ENCODE peak calls at places on chromosomes 12 and 14, in five cellular contexts. H, F, M, L and U are unnamed samples.

GRCh38 chr14:75023108-75023507 is 20.4 kb downstream of the EIF2B2 start:
- DNase-seq in H (peak; percentile 69), F (no peak), M (no peak), L (no peak), U (no peak)

GRCh38 chr14:30165255-30165654 is 237.6 kb upstream of the PRKD1 start:
- DNase-seq in H (no peak), F (no peak), M (no peak), L (no peak), U (peak; percentile 10)

GRCh38 chr12:122022393-122023338 is 982 bp downstream of the BCL7A start:
- DNase-seq in H (peak; percentile 32), F (no peak), M (peak; percentile 79), L (no peak), U (no peak)

GRCh38 chr12:2624543-2625266 is 170.1 kb upstream of the FKBP4 start:
- DNase-seq in H (peak; percentile 60), F (no peak), M (peak; percentile 84), L (no peak), U (no peak)

GRCh38 chr12:96807741-96808140 is 99.3 kb upstream of the NEDD1 start:
- DNase-seq in H (no peak), F (no peak), M (no peak), L (no peak), U (no peak)

GRCh38 chr12:42960087-42960527 is 370.6 kb upstream of the PRICKLE1 start:
- DNase-seq in H (no peak), F (no peak), M (no peak), L (peak; percentile 70), U (no peak)

GRCh38 chr12:40511341-40511740 is 180.9 kb upstream of the CNTN1 start:
- DNase-seq in H (no peak), F (no peak), M (no peak), L (no peak), U (no peak)

GRCh38 chr12:48106574-48107251 is 834 bp upstream of the SENP1 start:
- DNase-seq in H (no peak), F (no peak), M (no peak), L (no peak), U (peak; percentile 21)

GRCh38 chr14:95216013-95216412 is 58.7 kb upstream of the DICER1 start:
- DNase-seq in H (no peak), F (peak; percentile 50), M (no peak), L (no peak), U (no peak)

GRCh38 chr14:58699656-58700055 is 61.9 kb downstream of the DACT1 start:
- DNase-seq in H (no peak), F (no peak), M (no peak), L (no peak), U (no peak)

GRCh38 chr12:124720019-124720686 is 143.5 kb downstream of the SCARB1 start:
- DNase-seq in H (peak; percentile 85), F (no peak), M (no peak), L (peak; percentile 72), U (no peak)

GRCh38 chr12:49636979-49637378 is 13.6 kb downstream of the PRPF40B start:
- DNase-seq in H (peak; percentile 78), F (no peak), M (peak; percentile 72), L (peak; percentile 76), U (peak; percentile 75)

GRCh38 chr12:29316772-29317171 is 64.2 kb downstream of the ERGIC2 start:
- DNase-seq in H (peak; percentile 19), F (no peak), M (peak; percentile 29), L (no peak), U (no peak)

GRCh38 chr12:120959111-120959878 is 19.0 kb upstream of the HNF1A start:
- DNase-seq in H (no peak), F (no peak), M (no peak), L (no peak), U (no peak)

GRCh38 chr12:97572220-97572619 is 109.6 kb downstream of the RMST start:
- DNase-seq in H (no peak), F (no peak), M (no peak), L (no peak), U (no peak)

GRCh38 chr12:38544357-38545066 is 227.9 kb downstream of the ALG10B start:
- DNase-seq in H (no peak), F (no peak), M (peak; percentile 68), L (no peak), U (peak; percentile 53)

GRCh38 chr12:1122803-1123202 is 131.8 kb downstream of the ERC1 start:
- DNase-seq in H (peak; percentile 21), F (no peak), M (peak; percentile 14), L (no peak), U (no peak)

GRCh38 chr12:132904718-132905328 is 17.4 kb upstream of the CHFR start:
- DNase-seq in H (peak; percentile 26), F (no peak), M (peak; percentile 90), L (peak; percentile 38), U (no peak)

GRCh38 chr12:117155278-117156060 is 34.8 kb downstream of the FBXO21 start:
- DNase-seq in H (peak; percentile 28), F (no peak), M (peak; percentile 92), L (peak; percentile 12), U (peak; percentile 52)

GRCh38 chr14:84025258-84026012 is 1504.5 kb upstream of the FLRT2 start:
- DNase-seq in H (no peak), F (no peak), M (no peak), L (no peak), U (no peak)

GRCh38 chr12:67069451-67070306 is 199.5 kb upstream of the CAND1 start:
- DNase-seq in H (peak; percentile 17), F (no peak), M (peak; percentile 87), L (no peak), U (peak; percentile 68)

GRCh38 chr12:81043979-81044740 is 33.7 kb upstream of the ACSS3 start:
- DNase-seq in H (no peak), F (no peak), M (no peak), L (no peak), U (no peak)

GRCh38 chr12:103742349-103742784 is 98.7 kb downstream of the NT5DC3 start:
- DNase-seq in H (no peak), F (no peak), M (no peak), L (peak; percentile 35), U (no peak)

GRCh38 chr12:2395352-2395977 is 342.7 kb downstream of the CACNA1C start:
- DNase-seq in H (peak; percentile 48), F (no peak), M (peak; percentile 80), L (peak; percentile 38), U (peak; percentile 26)

GRCh38 chr12:95169368-95169767 is 47.9 kb downstream of the FGD6 start:
- DNase-seq in H (peak; percentile 85), F (no peak), M (peak; percentile 4), L (peak; percentile 96), U (no peak)

GRCh38 chr14:66254066-66254465 is 232.1 kb upstream of the CCDC196 start:
- DNase-seq in H (no peak), F (no peak), M (peak; percentile 9), L (no peak), U (no peak)

GRCh38 chr12:124832856-124833255 is 30.8 kb downstream of the SCARB1 start:
- DNase-seq in H (no peak), F (no peak), M (no peak), L (no peak), U (no peak)

GRCh38 chr14:51539571-51540037 is 112.1 kb upstream of the FRMD6 start:
- DNase-seq in H (peak; percentile 83), F (no peak), M (no peak), L (peak; percentile 82), U (no peak)

GRCh38 chr12:13170892-13171490 is 25.5 kb upstream of the EMP1 start:
- DNase-seq in H (no peak), F (no peak), M (no peak), L (no peak), U (no peak)

DNA sequence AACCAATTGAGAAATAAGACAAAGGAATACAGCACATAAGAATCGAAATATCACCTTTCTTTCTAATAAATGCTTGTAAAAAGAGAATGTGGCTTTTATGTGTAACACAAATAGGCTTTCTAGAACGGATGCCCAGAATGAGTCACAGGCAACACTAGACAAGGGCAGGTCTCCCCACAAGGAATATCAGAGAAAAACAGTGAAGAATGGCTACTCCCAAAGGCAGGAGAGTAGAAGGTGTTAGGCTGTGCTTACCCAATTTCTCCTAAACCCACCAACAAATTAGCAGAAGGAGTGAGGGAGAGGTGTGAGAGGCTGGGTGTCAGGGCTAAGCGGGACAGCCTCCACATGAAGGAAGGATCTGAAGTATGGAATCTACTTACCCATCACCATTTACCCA is 55.2 kb downstream of the GALNT4 start:
- DNase-seq in H (peak; percentile 33), F (no peak), M (no peak), L (peak; percentile 76), U (peak; percentile 50)
- H3K4me3 ChIP-seq in H (no peak overlapping the region), F (peak overlapping the region; percentile 48), M (no peak overlapping the region), L (no peak overlapping the region), U (peak overlapping the region; percentile 32)

DNA sequence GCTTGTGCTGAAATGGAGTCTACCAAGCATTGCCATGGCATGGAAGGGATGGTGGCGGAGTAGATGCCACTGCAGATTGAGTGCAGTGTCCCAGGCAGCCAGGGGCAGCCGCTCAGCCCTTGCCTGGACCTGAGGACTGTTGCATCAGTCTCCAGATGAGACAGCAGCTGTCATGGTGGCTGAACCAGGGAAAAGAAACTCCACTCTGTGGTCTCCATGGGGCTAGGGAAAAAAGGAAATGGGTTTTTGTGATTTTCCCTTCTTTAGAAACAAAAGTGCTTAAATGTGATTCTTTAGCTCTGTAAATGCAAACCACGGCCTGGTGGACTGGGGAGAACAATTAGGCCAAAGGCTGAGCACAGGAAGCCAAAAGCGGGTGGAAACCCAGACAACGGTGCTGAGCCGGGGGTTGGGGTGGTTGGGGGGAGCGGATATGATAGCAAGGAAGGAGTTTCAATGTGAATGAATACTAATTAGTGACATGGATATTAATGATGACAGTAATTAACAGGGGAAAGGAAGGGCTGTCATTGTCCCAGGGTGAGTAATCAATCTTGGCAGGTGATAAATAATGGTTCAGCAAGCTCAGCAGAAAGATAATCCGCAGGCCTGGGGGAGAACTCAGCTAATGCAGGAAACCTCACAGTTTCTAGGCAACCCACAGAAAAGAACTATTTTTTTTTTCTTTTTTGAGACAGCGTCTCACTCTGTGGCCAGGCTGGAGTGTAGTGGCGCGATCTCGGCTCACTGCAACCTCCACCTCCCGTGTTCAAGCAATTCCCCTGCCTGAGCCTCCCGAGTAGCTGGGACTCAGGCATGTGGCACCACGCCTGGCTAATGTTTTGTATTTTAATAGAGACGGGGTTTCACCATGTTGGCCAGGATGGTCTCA is 442.6 kb downstream of the DPF3 start:
- DNase-seq in H (peak; percentile 38), F (peak; percentile 84), M (peak; percentile 33), L (no peak), U (peak; percentile 77)
- H2AFZ ChIP-seq in H (peak overlapping the region; percentile 70), F (peak overlapping the region; percentile 63), M (peak overlapping the region; percentile 91), L (no peak overlapping the region), U (peak overlapping the region; percentile 67)

DNA sequence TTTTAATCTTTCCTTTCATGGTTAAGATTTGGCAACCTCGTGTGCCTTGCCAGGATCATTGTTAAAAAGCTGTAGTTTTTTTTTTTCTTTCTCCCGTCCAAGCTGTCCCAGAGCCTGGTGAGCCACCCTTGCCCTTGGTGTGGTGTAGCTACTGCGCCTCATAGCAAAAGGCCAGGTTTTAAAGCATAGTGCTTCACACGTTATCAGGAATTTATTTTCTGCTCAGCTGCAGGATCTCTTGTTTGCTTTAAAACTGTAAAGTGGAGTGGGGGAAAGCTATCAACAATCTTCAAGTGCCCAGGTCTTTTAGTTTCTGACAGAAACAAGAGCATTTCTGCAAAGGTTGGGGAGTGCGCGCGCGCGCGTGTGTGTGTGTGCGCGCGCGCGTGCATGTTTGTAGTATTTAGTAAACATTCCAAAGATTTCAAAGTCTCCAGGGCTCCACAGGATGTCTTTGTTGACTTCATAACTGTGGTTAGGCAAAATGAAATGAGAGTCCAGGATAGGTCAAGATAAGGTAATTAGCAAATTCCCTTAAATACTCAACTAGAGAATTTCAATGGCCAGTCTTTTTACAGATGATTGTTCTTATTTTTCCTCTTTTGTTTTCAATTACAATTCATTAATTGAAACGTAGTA is 45.5 kb downstream of the EML1 start:
- DNase-seq in H (peak; percentile 36), F (no peak), M (peak; percentile 88), L (no peak), U (no peak)
- H3K4me3 ChIP-seq in H (no peak overlapping the region), F (no peak overlapping the region), M (peak overlapping the region; percentile 24), L (no peak overlapping the region), U (no peak overlapping the region)

GRCh38 chr12:65055874-65056273 is 65.2 kb downstream of the WIF1 start:
- DNase-seq in H (no peak), F (no peak), M (peak; percentile 38), L (no peak), U (no peak)

GRCh38 chr12:65051196-65051595 is 69.9 kb downstream of the WIF1 start:
- DNase-seq in H (no peak), F (no peak), M (no peak), L (no peak), U (no peak)
- H2AFZ ChIP-seq in H (no peak overlapping the region), F (no peak overlapping the region), M (peak overlapping the region; percentile 5), L (no peak overlapping the region), U (no peak overlapping the region)